ENCODE peak calls at places on chromosomes 7 and 10, in six cellular contexts. Z is chondrocyte; G is activated CD4-positive, alpha-beta T cell treated with anti-CD3 and anti-CD28 coated beads for 24 hours; F is T-helper 9 cell; K is choroid plexus epithelial cell; M is nephron progenitor cell. Y is an unnamed sample.

GRCh38 chr10:80357000-80357803 is 621 bp downstream of the DYDC2 start:
- DNase-seq in Z (no peak), G (no peak), F (no peak), K (no peak), M (peak), Y (no peak)

GRCh38 chr7:22251906-22252495 is 105.0 kb downstream of the RAPGEF5 start:
- DNase-seq in Z (no peak), G (no peak), F (no peak), K (no peak), M (no peak), Y (no peak)

GRCh38 chr10:110636932-110637557 is 7.1 kb upstream of the RBM20 start:
- DNase-seq in Z (no peak), G (no peak), F (no peak), K (no peak), M (no peak), Y (no peak)

GRCh38 chr10:27801171-27801785 is 55.7 kb upstream of the MKX start:
- DNase-seq in Z (no peak), G (no peak), F (no peak), K (no peak), M (no peak), Y (no peak)

GRCh38 chr10:43452356-43452914 is 15.5 kb downstream of the ZNF487 start:
- DNase-seq in Z (no peak), G (no peak), F (no peak), K (no peak), M (no peak), Y (no peak)

GRCh38 chr7:160958-161725 is 31.2 kb upstream of the FAM20C start:
- DNase-seq in Z (peak), G (no peak), F (no peak), K (no peak), M (no peak), Y (no peak)

GRCh38 chr10:86310702-86311101 is 55.9 kb downstream of the GRID1 start:
- DNase-seq in Z (no peak), G (no peak), F (no peak), K (no peak), M (no peak), Y (no peak)

GRCh38 chr7:28061824-28062196 is 118.8 kb downstream of the JAZF1 start:
- DNase-seq in Z (no peak), G (no peak), F (no peak), K (peak), M (no peak), Y (no peak)

GRCh38 chr7:120505770-120506169 is 232.8 kb downstream of the KCND2 start:
- DNase-seq in Z (no peak), G (no peak), F (no peak), K (no peak), M (no peak), Y (no peak)

GRCh38 chr7:152383341-152384234 is 52.2 kb downstream of the KMT2C start:
- DNase-seq in Z (no peak), G (no peak), F (no peak), K (peak), M (no peak), Y (no peak)

GRCh38 chr7:130912910-130913720 is 179.1 kb upstream of the KLF14 start:
- DNase-seq in Z (no peak), G (peak), F (peak), K (peak), M (no peak), Y (no peak)

GRCh38 chr10:116721991-116722392 is 20.4 kb downstream of the HSPA12A start:
- DNase-seq in Z (no peak), G (no peak), F (no peak), K (peak), M (peak), Y (no peak)

GRCh38 chr7:92715963-92716362 is 120.4 kb downstream of the CDK6 start:
- DNase-seq in Z (no peak), G (no peak), F (no peak), K (no peak), M (no peak), Y (no peak)

GRCh38 chr10:128036746-128037542 is 89.3 kb downstream of the MKI67 start:
- DNase-seq in Z (peak), G (no peak), F (no peak), K (peak), M (no peak), Y (no peak)

GRCh38 chr7:107230334-107230733 is 61.5 kb downstream of the HBP1 start:
- DNase-seq in Z (no peak), G (no peak), F (no peak), K (no peak), M (no peak), Y (no peak)

GRCh38 chr7:7681936-7682329 is 36.5 kb downstream of the RPA3 start:
- DNase-seq in Z (no peak), G (no peak), F (no peak), K (no peak), M (no peak), Y (no peak)

GRCh38 chr10:114273910-114274309 is 34.9 kb downstream of the VWA2 start:
- DNase-seq in Z (no peak), G (no peak), F (no peak), K (no peak), M (no peak), Y (no peak)

GRCh38 chr10:79082631-79083581 is 14.1 kb downstream of the ZMIZ1 start:
- DNase-seq in Z (no peak), G (no peak), F (no peak), K (peak), M (no peak), Y (no peak)

GRCh38 chr7:46750321-46750865 is 829.3 kb upstream of the IGFBP3 start:
- DNase-seq in Z (no peak), G (no peak), F (no peak), K (no peak), M (no peak), Y (no peak)

GRCh38 chr10:30865141-30865926 is 166.3 kb downstream of the ZNF438 start:
- DNase-seq in Z (no peak), G (no peak), F (no peak), K (peak), M (no peak), Y (no peak)

GRCh38 chr7:152030561-152030960 is 5.1 kb downstream of the GALNT11 start:
- DNase-seq in Z (no peak), G (no peak), F (no peak), K (no peak), M (no peak), Y (no peak)

GRCh38 chr7:91953618-91954017 is 13.0 kb downstream of the AKAP9 start:
- DNase-seq in Z (no peak), G (no peak), F (no peak), K (peak), M (no peak), Y (no peak)

GRCh38 chr10:124517931-124518330 is 56.3 kb downstream of the LHPP start:
- DNase-seq in Z (peak), G (no peak), F (no peak), K (no peak), M (no peak), Y (no peak)

GRCh38 chr7:144786522-144786921 is 49.3 kb downstream of the TPK1 start:
- DNase-seq in Z (no peak), G (no peak), F (no peak), K (peak), M (no peak), Y (no peak)

GRCh38 chr7:44524811-44525388 is 16.2 kb downstream of the NPC1L1 start:
- DNase-seq in Z (no peak), G (no peak), F (no peak), K (no peak), M (no peak), Y (no peak)

GRCh38 chr10:75226656-75227055 is 9.1 kb downstream of the COMTD1 start:
- DNase-seq in Z (no peak), G (no peak), F (no peak), K (no peak), M (no peak), Y (no peak)

GRCh38 chr7:150645259-150646020 is 13.3 kb upstream of the GIMAP6 start:
- DNase-seq in Z (no peak), G (no peak), F (no peak), K (no peak), M (no peak), Y (no peak)

GRCh38 chr7:100467638-100468373 is 3.7 kb upstream of the SPACDR start:
- DNase-seq in Z (no peak), G (no peak), F (no peak), K (no peak), M (no peak), Y (no peak)

GRCh38 chr10:24446739-24447138 is 237.8 kb downstream of the KIAA1217 start:
- DNase-seq in Z (no peak), G (no peak), F (no peak), K (peak), M (no peak), Y (no peak)

GRCh38 chr10:12566161-12567115 is 217.1 kb downstream of the CAMK1D start:
- DNase-seq in Z (no peak), G (no peak), F (no peak), K (peak), M (no peak), Y (no peak)

GRCh38 chr7:138512885-138513284 is 52.8 kb downstream of the TRIM24 start:
- DNase-seq in Z (no peak), G (no peak), F (no peak), K (no peak), M (no peak), Y (no peak)

GRCh38 chr7:140049339-140050024 is 13.3 kb downstream of the PARP12 start:
- DNase-seq in Z (no peak), G (no peak), F (no peak), K (no peak), M (no peak), Y (no peak)

GRCh38 chr10:50538473-50539398 is 85.0 kb downstream of the SGMS1 start:
- DNase-seq in Z (no peak), G (no peak), F (no peak), K (no peak), M (no peak), Y (no peak)

GRCh38 chr7:78770422-78771410 is 682.8 kb downstream of the MAGI2 start:
- DNase-seq in Z (no peak), G (no peak), F (no peak), K (peak), M (no peak), Y (no peak)

GRCh38 chr7:70530191-70530590 is 601.8 kb upstream of the GALNT17 start:
- DNase-seq in Z (no peak), G (no peak), F (no peak), K (no peak), M (no peak), Y (no peak)

GRCh38 chr7:45937301-45937700 is 16.2 kb upstream of the IGFBP3 start:
- DNase-seq in Z (no peak), G (no peak), F (no peak), K (no peak), M (no peak), Y (no peak)